ENCODE peak calls at places on chromosome 3, in seven cellular contexts. One of them, this sample, is unnamed. For H3K4me1 and H3K9me3, the result is how much of the 10 kb centered on the place peaks cover.

GRCh38 chr3:153162513-153163348 is 705 bp downstream of the RAP2B start:
- DNase-seq in neural progenitor cell: peak
- DNase-seq in CD8-positive, alpha-beta T cell: peak
- DNase-seq in CD4-positive, alpha-beta memory T cell: peak
- DNase-seq in psoas muscle: peak
- DNase-seq in kidney: peak
- DNase-seq in uterus: peak
- DNase-seq in this sample: peak

GRCh38 chr3:161409069-161409468 is 37.8 kb upstream of the SPTSSB start:
- DNase-seq in uterus: no peak
- DNase-seq in neural progenitor cell: peak
- DNase-seq in kidney: no peak
- DNase-seq in psoas muscle: no peak
- DNase-seq in CD8-positive, alpha-beta T cell: no peak
- DNase-seq in CD4-positive, alpha-beta memory T cell: no peak
- DNase-seq in this sample: no peak

GRCh38 chr3:178551916-178552321 is 15.7 kb downstream of the KCNMB2 start:
- DNase-seq in uterus: peak
- DNase-seq in CD4-positive, alpha-beta memory T cell: no peak
- DNase-seq in CD8-positive, alpha-beta T cell: no peak
- DNase-seq in kidney: no peak
- DNase-seq in psoas muscle: no peak
- DNase-seq in neural progenitor cell: no peak
- DNase-seq in this sample: no peak

GRCh38 chr3:134368751-134369105 is 5.5 kb downstream of the AMOTL2 start:
- DNase-seq in uterus: no peak
- DNase-seq in CD8-positive, alpha-beta T cell: no peak
- DNase-seq in psoas muscle: no peak
- DNase-seq in kidney: peak
- DNase-seq in CD4-positive, alpha-beta memory T cell: no peak
- DNase-seq in neural progenitor cell: no peak
- DNase-seq in this sample: no peak

GRCh38 chr3:30470566-30470965 is 135.8 kb upstream of the TGFBR2 start:
- DNase-seq in CD8-positive, alpha-beta T cell: no peak
- DNase-seq in CD4-positive, alpha-beta memory T cell: no peak
- DNase-seq in kidney: no peak
- DNase-seq in uterus: no peak
- DNase-seq in neural progenitor cell: no peak
- DNase-seq in psoas muscle: no peak
- DNase-seq in this sample: no peak

GRCh38 chr3:63355809-63356208 is 77.7 kb downstream of the SYNPR start:
- DNase-seq in kidney: no peak
- DNase-seq in CD4-positive, alpha-beta memory T cell: no peak
- DNase-seq in uterus: no peak
- DNase-seq in CD8-positive, alpha-beta T cell: no peak
- DNase-seq in neural progenitor cell: no peak
- DNase-seq in psoas muscle: no peak
- DNase-seq in this sample: no peak

GRCh38 chr3:182490601-182491485 is 302.5 kb upstream of the ATP11B start:
- DNase-seq in uterus: no peak
- DNase-seq in CD4-positive, alpha-beta memory T cell: no peak
- DNase-seq in psoas muscle: no peak
- DNase-seq in kidney: no peak
- DNase-seq in neural progenitor cell: peak
- DNase-seq in CD8-positive, alpha-beta T cell: no peak
- DNase-seq in this sample: no peak

GRCh38 chr3:57130426-57131209 is 34.5 kb downstream of the IL17RD start:
- DNase-seq in psoas muscle: no peak
- DNase-seq in CD4-positive, alpha-beta memory T cell: no peak
- DNase-seq in kidney: peak
- DNase-seq in uterus: no peak
- DNase-seq in CD8-positive, alpha-beta T cell: no peak
- DNase-seq in neural progenitor cell: peak
- DNase-seq in this sample: no peak

GRCh38 chr3:9715127-9715526 is 11.5 kb downstream of the CPNE9 start:
- DNase-seq in CD8-positive, alpha-beta T cell: no peak
- DNase-seq in neural progenitor cell: peak
- DNase-seq in CD4-positive, alpha-beta memory T cell: no peak
- DNase-seq in uterus: no peak
- DNase-seq in kidney: no peak
- DNase-seq in psoas muscle: no peak
- DNase-seq in this sample: no peak

GRCh38 chr3:157103280-157103679 is 56.7 kb downstream of the CCNL1 start:
- DNase-seq in psoas muscle: no peak
- DNase-seq in neural progenitor cell: no peak
- DNase-seq in kidney: no peak
- DNase-seq in CD8-positive, alpha-beta T cell: no peak
- DNase-seq in uterus: no peak
- DNase-seq in CD4-positive, alpha-beta memory T cell: no peak
- DNase-seq in this sample: no peak

GRCh38 chr3:125115640-125116039 is 59.8 kb upstream of the HEG1 start:
- DNase-seq in psoas muscle: no peak
- DNase-seq in kidney: no peak
- DNase-seq in CD8-positive, alpha-beta T cell: no peak
- DNase-seq in CD4-positive, alpha-beta memory T cell: no peak
- DNase-seq in neural progenitor cell: peak
- DNase-seq in uterus: no peak
- DNase-seq in this sample: no peak

GRCh38 chr3:50230833-50231125 is 5.2 kb upstream of the GNAI2 start:
- DNase-seq in uterus: no peak
- DNase-seq in CD8-positive, alpha-beta T cell: no peak
- DNase-seq in kidney: no peak
- DNase-seq in neural progenitor cell: no peak
- DNase-seq in CD4-positive, alpha-beta memory T cell: no peak
- DNase-seq in psoas muscle: no peak
- DNase-seq in this sample: no peak
- H3K4me1 ChIP-seq in uterus: under half
- H3K4me1 ChIP-seq in CD8-positive, alpha-beta T cell: under half
- H3K4me1 ChIP-seq in kidney: under half
- H3K4me1 ChIP-seq in neural progenitor cell: under half
- H3K4me1 ChIP-seq in CD4-positive, alpha-beta memory T cell: under half
- H3K4me1 ChIP-seq in psoas muscle: under half
- H3K4me1 ChIP-seq in this sample: under half

GRCh38 chr3:1232276-1232675 is 139.5 kb downstream of the CNTN6 start:
- DNase-seq in neural progenitor cell: no peak
- DNase-seq in CD8-positive, alpha-beta T cell: no peak
- DNase-seq in CD4-positive, alpha-beta memory T cell: no peak
- DNase-seq in kidney: no peak
- DNase-seq in psoas muscle: no peak
- DNase-seq in uterus: no peak
- DNase-seq in this sample: no peak

GRCh38 chr3:1235526-1236120 is 142.8 kb downstream of the CNTN6 start:
- DNase-seq in kidney: no peak
- DNase-seq in CD4-positive, alpha-beta memory T cell: no peak
- DNase-seq in uterus: no peak
- DNase-seq in neural progenitor cell: peak
- DNase-seq in CD8-positive, alpha-beta T cell: no peak
- DNase-seq in psoas muscle: no peak
- DNase-seq in this sample: no peak
- H3K9me3 ChIP-seq in kidney: under half
- H3K9me3 ChIP-seq in CD4-positive, alpha-beta memory T cell: under half
- H3K9me3 ChIP-seq in uterus: under half
- H3K9me3 ChIP-seq in neural progenitor cell: under half
- H3K9me3 ChIP-seq in CD8-positive, alpha-beta T cell: under half
- H3K9me3 ChIP-seq in psoas muscle: under half
- H3K9me3 ChIP-seq in this sample: under half

GRCh38 chr3:72412557-72412956 is 435.7 kb downstream of the SHQ1 start:
- DNase-seq in psoas muscle: no peak
- DNase-seq in neural progenitor cell: no peak
- DNase-seq in uterus: no peak
- DNase-seq in CD4-positive, alpha-beta memory T cell: no peak
- DNase-seq in CD8-positive, alpha-beta T cell: no peak
- DNase-seq in kidney: no peak
- DNase-seq in this sample: no peak

GRCh38 chr3:72413228-72413627 is 435.0 kb downstream of the SHQ1 start:
- DNase-seq in kidney: no peak
- DNase-seq in psoas muscle: no peak
- DNase-seq in CD8-positive, alpha-beta T cell: no peak
- DNase-seq in CD4-positive, alpha-beta memory T cell: no peak
- DNase-seq in uterus: no peak
- DNase-seq in neural progenitor cell: no peak
- DNase-seq in this sample: no peak

GRCh38 chr3:72411843-72412242 is 436.4 kb downstream of the SHQ1 start:
- DNase-seq in CD4-positive, alpha-beta memory T cell: no peak
- DNase-seq in CD8-positive, alpha-beta T cell: no peak
- DNase-seq in uterus: no peak
- DNase-seq in psoas muscle: no peak
- DNase-seq in kidney: no peak
- DNase-seq in neural progenitor cell: no peak
- DNase-seq in this sample: no peak

GRCh38 chr3:72408983-72409779 is 439.1 kb downstream of the SHQ1 start:
- DNase-seq in uterus: no peak
- DNase-seq in CD4-positive, alpha-beta memory T cell: no peak
- DNase-seq in neural progenitor cell: no peak
- DNase-seq in kidney: no peak
- DNase-seq in psoas muscle: no peak
- DNase-seq in CD8-positive, alpha-beta T cell: no peak
- DNase-seq in this sample: no peak

GRCh38 chr3:72411102-72411501 is 437.1 kb downstream of the SHQ1 start:
- DNase-seq in CD8-positive, alpha-beta T cell: no peak
- DNase-seq in kidney: no peak
- DNase-seq in psoas muscle: no peak
- DNase-seq in neural progenitor cell: no peak
- DNase-seq in uterus: no peak
- DNase-seq in CD4-positive, alpha-beta memory T cell: no peak
- DNase-seq in this sample: no peak
- H3K4me1 ChIP-seq in CD8-positive, alpha-beta T cell: half or more
- H3K4me1 ChIP-seq in kidney: under half
- H3K4me1 ChIP-seq in psoas muscle: half or more
- H3K4me1 ChIP-seq in neural progenitor cell: under half
- H3K4me1 ChIP-seq in uterus: under half
- H3K4me1 ChIP-seq in CD4-positive, alpha-beta memory T cell: half or more
- H3K4me1 ChIP-seq in this sample: under half

GRCh38 chr3:20458994-20459736 is 273.2 kb upstream of the SGO1 start:
- DNase-seq in neural progenitor cell: no peak
- DNase-seq in CD4-positive, alpha-beta memory T cell: no peak
- DNase-seq in uterus: no peak
- DNase-seq in CD8-positive, alpha-beta T cell: no peak
- DNase-seq in kidney: no peak
- DNase-seq in psoas muscle: no peak
- DNase-seq in this sample: no peak
- H3K9me3 ChIP-seq in neural progenitor cell: under half
- H3K9me3 ChIP-seq in CD4-positive, alpha-beta memory T cell: under half
- H3K9me3 ChIP-seq in uterus: under half
- H3K9me3 ChIP-seq in CD8-positive, alpha-beta T cell: under half
- H3K9me3 ChIP-seq in kidney: under half
- H3K9me3 ChIP-seq in psoas muscle: under half
- H3K9me3 ChIP-seq in this sample: under half

DNA sequence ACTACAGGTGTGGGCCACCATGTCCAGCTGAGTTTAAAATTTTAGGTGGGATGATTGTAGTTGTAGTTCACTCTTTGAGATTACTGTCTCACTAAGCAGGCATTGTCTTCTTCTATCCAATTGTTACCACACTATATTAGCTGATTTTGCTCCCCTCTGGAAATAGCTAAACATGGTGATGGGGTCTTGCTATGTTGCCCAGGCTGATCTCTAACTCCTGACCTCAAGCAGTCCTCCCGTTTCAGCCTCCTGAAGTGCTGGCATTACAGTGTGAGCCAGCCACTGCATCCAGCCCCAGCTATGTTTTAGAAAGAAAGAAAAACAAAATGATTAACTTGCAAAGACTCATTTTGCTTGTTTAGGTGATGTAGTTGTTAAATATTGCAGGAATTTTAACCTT is 30.6 kb downstream of the YEATS2 start:
- DNase-seq in CD8-positive, alpha-beta T cell: no peak
- DNase-seq in CD4-positive, alpha-beta memory T cell: no peak
- DNase-seq in neural progenitor cell: no peak
- DNase-seq in kidney: no peak
- DNase-seq in uterus: no peak
- DNase-seq in psoas muscle: no peak
- DNase-seq in this sample: no peak
- H3K4me1 ChIP-seq in CD8-positive, alpha-beta T cell: under half
- H3K4me1 ChIP-seq in CD4-positive, alpha-beta memory T cell: under half
- H3K4me1 ChIP-seq in neural progenitor cell: under half
- H3K4me1 ChIP-seq in kidney: under half
- H3K4me1 ChIP-seq in uterus: under half
- H3K4me1 ChIP-seq in psoas muscle: under half
- H3K4me1 ChIP-seq in this sample: under half

This sample was measured in left lung.